ENCODE peak calls at places on chromosomes 1 and 21, in ten cellular contexts. One of them, this sample, is unnamed.

GRCh38 chr1:160665330-160666078 is 18.7 kb upstream of the SLAMF1 start:
- DNase-seq in germinal center: no peak
- DNase-seq in A172: no peak
- DNase-seq in stromal cell of bone marrow: no peak
- DNase-seq in stimulated activated CD4-positive, alpha-beta T cell treated with anti-CD3 and anti-CD28 coated beads, Interleukin-15, amount 100 ng/mL, for 1 hour: no peak
- DNase-seq in dermis blood vessel endothelial cell: no peak
- DNase-seq in HTR-8/SVneo: no peak
- DNase-seq in activated T-cell treated with anti-CD3 and anti-CD28 coated beads for 24 hours: no peak
- DNase-seq in aorta: peak
- DNase-seq in HCEC 1CT: no peak
- DNase-seq in this sample: no peak

GRCh38 chr1:219088778-219089557 is 84.7 kb upstream of the LYPLAL1 start:
- DNase-seq in germinal center: no peak
- DNase-seq in A172: peak
- DNase-seq in stromal cell of bone marrow: peak
- DNase-seq in stimulated activated CD4-positive, alpha-beta T cell treated with anti-CD3 and anti-CD28 coated beads, Interleukin-15, amount 100 ng/mL, for 1 hour: no peak
- DNase-seq in dermis blood vessel endothelial cell: no peak
- DNase-seq in HTR-8/SVneo: peak
- DNase-seq in activated T-cell treated with anti-CD3 and anti-CD28 coated beads for 24 hours: no peak
- DNase-seq in aorta: peak
- DNase-seq in HCEC 1CT: peak
- DNase-seq in this sample: no peak

GRCh38 chr1:20265243-20265642 is 25.4 kb upstream of the VWA5B1 start:
- DNase-seq in germinal center: no peak
- DNase-seq in A172: no peak
- DNase-seq in stromal cell of bone marrow: no peak
- DNase-seq in stimulated activated CD4-positive, alpha-beta T cell treated with anti-CD3 and anti-CD28 coated beads, Interleukin-15, amount 100 ng/mL, for 1 hour: no peak
- DNase-seq in dermis blood vessel endothelial cell: no peak
- DNase-seq in HTR-8/SVneo: no peak
- DNase-seq in activated T-cell treated with anti-CD3 and anti-CD28 coated beads for 24 hours: no peak
- DNase-seq in aorta: no peak
- DNase-seq in HCEC 1CT: no peak
- DNase-seq in this sample: no peak

GRCh38 chr21:14691924-14692323 is 145.8 kb upstream of the SAMSN1 start:
- DNase-seq in germinal center: no peak
- DNase-seq in A172: no peak
- DNase-seq in stromal cell of bone marrow: no peak
- DNase-seq in stimulated activated CD4-positive, alpha-beta T cell treated with anti-CD3 and anti-CD28 coated beads, Interleukin-15, amount 100 ng/mL, for 1 hour: no peak
- DNase-seq in dermis blood vessel endothelial cell: no peak
- DNase-seq in HTR-8/SVneo: no peak
- DNase-seq in activated T-cell treated with anti-CD3 and anti-CD28 coated beads for 24 hours: no peak
- DNase-seq in aorta: no peak
- DNase-seq in HCEC 1CT: no peak
- DNase-seq in this sample: no peak

GRCh38 chr1:1119272-1119890 is 3.5 kb upstream of the C1orf159 start:
- DNase-seq in germinal center: no peak
- DNase-seq in A172: no peak
- DNase-seq in stromal cell of bone marrow: no peak
- DNase-seq in stimulated activated CD4-positive, alpha-beta T cell treated with anti-CD3 and anti-CD28 coated beads, Interleukin-15, amount 100 ng/mL, for 1 hour: no peak
- DNase-seq in dermis blood vessel endothelial cell: no peak
- DNase-seq in HTR-8/SVneo: no peak
- DNase-seq in activated T-cell treated with anti-CD3 and anti-CD28 coated beads for 24 hours: no peak
- DNase-seq in aorta: no peak
- DNase-seq in HCEC 1CT: no peak
- DNase-seq in this sample: no peak

GRCh38 chr1:154148787-154149186 is 6.1 kb downstream of the NUP210L start:
- DNase-seq in germinal center: no peak
- DNase-seq in A172: no peak
- DNase-seq in stromal cell of bone marrow: no peak
- DNase-seq in stimulated activated CD4-positive, alpha-beta T cell treated with anti-CD3 and anti-CD28 coated beads, Interleukin-15, amount 100 ng/mL, for 1 hour: no peak
- DNase-seq in dermis blood vessel endothelial cell: peak
- DNase-seq in HTR-8/SVneo: no peak
- DNase-seq in activated T-cell treated with anti-CD3 and anti-CD28 coated beads for 24 hours: no peak
- DNase-seq in aorta: no peak
- DNase-seq in HCEC 1CT: peak
- DNase-seq in this sample: no peak

GRCh38 chr1:244626709-244627108 is 26.2 kb upstream of the DESI2 start:
- DNase-seq in germinal center: no peak
- DNase-seq in A172: no peak
- DNase-seq in stromal cell of bone marrow: no peak
- DNase-seq in stimulated activated CD4-positive, alpha-beta T cell treated with anti-CD3 and anti-CD28 coated beads, Interleukin-15, amount 100 ng/mL, for 1 hour: no peak
- DNase-seq in dermis blood vessel endothelial cell: no peak
- DNase-seq in HTR-8/SVneo: no peak
- DNase-seq in activated T-cell treated with anti-CD3 and anti-CD28 coated beads for 24 hours: no peak
- DNase-seq in aorta: no peak
- DNase-seq in HCEC 1CT: no peak
- DNase-seq in this sample: no peak

GRCh38 chr1:44817771-44818495 is 9.6 kb downstream of the BTBD19 start:
- DNase-seq in germinal center: no peak
- DNase-seq in A172: no peak
- DNase-seq in stromal cell of bone marrow: no peak
- DNase-seq in stimulated activated CD4-positive, alpha-beta T cell treated with anti-CD3 and anti-CD28 coated beads, Interleukin-15, amount 100 ng/mL, for 1 hour: no peak
- DNase-seq in dermis blood vessel endothelial cell: no peak
- DNase-seq in HTR-8/SVneo: no peak
- DNase-seq in activated T-cell treated with anti-CD3 and anti-CD28 coated beads for 24 hours: no peak
- DNase-seq in aorta: peak
- DNase-seq in HCEC 1CT: no peak
- DNase-seq in this sample: no peak

GRCh38 chr1:231699769-231700168 is 73.2 kb downstream of the DISC1 start:
- DNase-seq in germinal center: no peak
- DNase-seq in A172: no peak
- DNase-seq in stromal cell of bone marrow: peak
- DNase-seq in stimulated activated CD4-positive, alpha-beta T cell treated with anti-CD3 and anti-CD28 coated beads, Interleukin-15, amount 100 ng/mL, for 1 hour: no peak
- DNase-seq in dermis blood vessel endothelial cell: no peak
- DNase-seq in HTR-8/SVneo: no peak
- DNase-seq in activated T-cell treated with anti-CD3 and anti-CD28 coated beads for 24 hours: no peak
- DNase-seq in aorta: no peak
- DNase-seq in HCEC 1CT: no peak
- DNase-seq in this sample: no peak

GRCh38 chr1:116748272-116748671 is 6.0 kb upstream of the CD2 start:
- DNase-seq in germinal center: no peak
- DNase-seq in A172: no peak
- DNase-seq in stromal cell of bone marrow: no peak
- DNase-seq in stimulated activated CD4-positive, alpha-beta T cell treated with anti-CD3 and anti-CD28 coated beads, Interleukin-15, amount 100 ng/mL, for 1 hour: no peak
- DNase-seq in dermis blood vessel endothelial cell: no peak
- DNase-seq in HTR-8/SVneo: no peak
- DNase-seq in activated T-cell treated with anti-CD3 and anti-CD28 coated beads for 24 hours: no peak
- DNase-seq in aorta: no peak
- DNase-seq in HCEC 1CT: no peak
- DNase-seq in this sample: no peak

GRCh38 chr1:78370356-78370755 is 120.4 kb upstream of the PTGFR start:
- DNase-seq in germinal center: no peak
- DNase-seq in A172: no peak
- DNase-seq in stromal cell of bone marrow: peak
- DNase-seq in stimulated activated CD4-positive, alpha-beta T cell treated with anti-CD3 and anti-CD28 coated beads, Interleukin-15, amount 100 ng/mL, for 1 hour: no peak
- DNase-seq in dermis blood vessel endothelial cell: peak
- DNase-seq in HTR-8/SVneo: no peak
- DNase-seq in activated T-cell treated with anti-CD3 and anti-CD28 coated beads for 24 hours: no peak
- DNase-seq in aorta: no peak
- DNase-seq in HCEC 1CT: peak
- DNase-seq in this sample: no peak

GRCh38 chr1:119712342-119713038 is 756 bp downstream of the PHGDH start:
- DNase-seq in germinal center: peak
- DNase-seq in A172: peak
- DNase-seq in stromal cell of bone marrow: peak
- DNase-seq in stimulated activated CD4-positive, alpha-beta T cell treated with anti-CD3 and anti-CD28 coated beads, Interleukin-15, amount 100 ng/mL, for 1 hour: peak
- DNase-seq in dermis blood vessel endothelial cell: peak
- DNase-seq in HTR-8/SVneo: peak
- DNase-seq in activated T-cell treated with anti-CD3 and anti-CD28 coated beads for 24 hours: peak
- DNase-seq in aorta: peak
- DNase-seq in HCEC 1CT: peak
- DNase-seq in this sample: no peak

GRCh38 chr1:116841569-116842364 is 67.9 kb upstream of the PTGFRN start:
- DNase-seq in germinal center: no peak
- DNase-seq in A172: no peak
- DNase-seq in stromal cell of bone marrow: no peak
- DNase-seq in stimulated activated CD4-positive, alpha-beta T cell treated with anti-CD3 and anti-CD28 coated beads, Interleukin-15, amount 100 ng/mL, for 1 hour: no peak
- DNase-seq in dermis blood vessel endothelial cell: no peak
- DNase-seq in HTR-8/SVneo: no peak
- DNase-seq in activated T-cell treated with anti-CD3 and anti-CD28 coated beads for 24 hours: no peak
- DNase-seq in aorta: no peak
- DNase-seq in HCEC 1CT: no peak
- DNase-seq in this sample: no peak

GRCh38 chr1:107184888-107185287 is 44.0 kb downstream of the NTNG1 start:
- DNase-seq in germinal center: no peak
- DNase-seq in A172: no peak
- DNase-seq in stromal cell of bone marrow: no peak
- DNase-seq in stimulated activated CD4-positive, alpha-beta T cell treated with anti-CD3 and anti-CD28 coated beads, Interleukin-15, amount 100 ng/mL, for 1 hour: no peak
- DNase-seq in dermis blood vessel endothelial cell: no peak
- DNase-seq in HTR-8/SVneo: no peak
- DNase-seq in activated T-cell treated with anti-CD3 and anti-CD28 coated beads for 24 hours: no peak
- DNase-seq in aorta: no peak
- DNase-seq in HCEC 1CT: no peak
- DNase-seq in this sample: no peak

GRCh38 chr1:21307663-21308062 is 17.4 kb upstream of the ECE1 start:
- DNase-seq in germinal center: no peak
- DNase-seq in A172: no peak
- DNase-seq in stromal cell of bone marrow: no peak
- DNase-seq in stimulated activated CD4-positive, alpha-beta T cell treated with anti-CD3 and anti-CD28 coated beads, Interleukin-15, amount 100 ng/mL, for 1 hour: no peak
- DNase-seq in dermis blood vessel endothelial cell: no peak
- DNase-seq in HTR-8/SVneo: no peak
- DNase-seq in activated T-cell treated with anti-CD3 and anti-CD28 coated beads for 24 hours: no peak
- DNase-seq in aorta: no peak
- DNase-seq in HCEC 1CT: no peak
- DNase-seq in this sample: peak

GRCh38 chr1:197024460-197024859 is 42.6 kb downstream of the F13B start:
- DNase-seq in germinal center: no peak
- DNase-seq in A172: no peak
- DNase-seq in stromal cell of bone marrow: no peak
- DNase-seq in stimulated activated CD4-positive, alpha-beta T cell treated with anti-CD3 and anti-CD28 coated beads, Interleukin-15, amount 100 ng/mL, for 1 hour: no peak
- DNase-seq in dermis blood vessel endothelial cell: no peak
- DNase-seq in HTR-8/SVneo: no peak
- DNase-seq in activated T-cell treated with anti-CD3 and anti-CD28 coated beads for 24 hours: no peak
- DNase-seq in aorta: no peak
- DNase-seq in HCEC 1CT: no peak
- DNase-seq in this sample: no peak

GRCh38 chr1:176692431-176692830 is 229.5 kb downstream of the PAPPA2 start:
- DNase-seq in germinal center: no peak
- DNase-seq in A172: no peak
- DNase-seq in stromal cell of bone marrow: no peak
- DNase-seq in stimulated activated CD4-positive, alpha-beta T cell treated with anti-CD3 and anti-CD28 coated beads, Interleukin-15, amount 100 ng/mL, for 1 hour: no peak
- DNase-seq in dermis blood vessel endothelial cell: no peak
- DNase-seq in HTR-8/SVneo: no peak
- DNase-seq in activated T-cell treated with anti-CD3 and anti-CD28 coated beads for 24 hours: no peak
- DNase-seq in aorta: no peak
- DNase-seq in HCEC 1CT: no peak
- DNase-seq in this sample: peak

GRCh38 chr1:225652726-225653462 is at the start of gene ENAH:
- DNase-seq in germinal center: peak
- DNase-seq in A172: peak
- DNase-seq in stromal cell of bone marrow: peak
- DNase-seq in stimulated activated CD4-positive, alpha-beta T cell treated with anti-CD3 and anti-CD28 coated beads, Interleukin-15, amount 100 ng/mL, for 1 hour: peak
- DNase-seq in dermis blood vessel endothelial cell: peak
- DNase-seq in HTR-8/SVneo: peak
- DNase-seq in activated T-cell treated with anti-CD3 and anti-CD28 coated beads for 24 hours: peak
- DNase-seq in aorta: peak
- DNase-seq in HCEC 1CT: peak
- DNase-seq in this sample: peak

GRCh38 chr1:35808376-35809155 is 750 bp downstream of the AGO4 start:
- DNase-seq in germinal center: peak
- DNase-seq in A172: peak
- DNase-seq in stromal cell of bone marrow: no peak
- DNase-seq in stimulated activated CD4-positive, alpha-beta T cell treated with anti-CD3 and anti-CD28 coated beads, Interleukin-15, amount 100 ng/mL, for 1 hour: no peak
- DNase-seq in dermis blood vessel endothelial cell: peak
- DNase-seq in HTR-8/SVneo: peak
- DNase-seq in activated T-cell treated with anti-CD3 and anti-CD28 coated beads for 24 hours: no peak
- DNase-seq in aorta: peak
- DNase-seq in HCEC 1CT: peak
- DNase-seq in this sample: peak

GRCh38 chr21:15229390-15229789 is 164.6 kb upstream of the NRIP1 start:
- DNase-seq in germinal center: no peak
- DNase-seq in A172: no peak
- DNase-seq in stromal cell of bone marrow: no peak
- DNase-seq in stimulated activated CD4-positive, alpha-beta T cell treated with anti-CD3 and anti-CD28 coated beads, Interleukin-15, amount 100 ng/mL, for 1 hour: no peak
- DNase-seq in dermis blood vessel endothelial cell: no peak
- DNase-seq in HTR-8/SVneo: no peak
- DNase-seq in activated T-cell treated with anti-CD3 and anti-CD28 coated beads for 24 hours: no peak
- DNase-seq in aorta: no peak
- DNase-seq in HCEC 1CT: no peak
- DNase-seq in this sample: no peak

This sample was measured in cerebellum.